ENCODE peak calls at places on chromosomes 2 and 18, in seven cellular contexts. J, T, B, U, H, P and Q are unnamed samples.

GRCh38 chr2:34368304-34368703 is 769.2 kb upstream of the FAM98A start:
- DNase-seq in J (no peak), T (no peak), B (no peak), U (no peak), H (no peak), P (no peak), Q (no peak)

GRCh38 chr18:51361130-51361860 is 163.8 kb upstream of the MEX3C start:
- DNase-seq in J (peak; percentile 11), T (no peak), B (no peak), U (no peak), H (no peak), P (peak; percentile 60), Q (no peak)

GRCh38 chr18:39959839-39960238 is 1995.2 kb upstream of the PIK3C3 start:
- DNase-seq in J (no peak), T (no peak), B (no peak), U (no peak), H (no peak), P (no peak), Q (no peak)

GRCh38 chr2:194346189-194346588 is 1310.8 kb upstream of the SLC39A10 start:
- DNase-seq in J (no peak), T (no peak), B (no peak), U (no peak), H (no peak), P (no peak), Q (no peak)

GRCh38 chr2:47015730-47016129 is 100.1 kb upstream of the MCFD2 start:
- DNase-seq in J (no peak), T (no peak), B (no peak), U (no peak), H (no peak), P (no peak), Q (no peak)

GRCh38 chr2:1548910-1549673 is 135.8 kb downstream of the TPO start:
- DNase-seq in J (no peak), T (no peak), B (no peak), U (no peak), H (no peak), P (no peak), Q (no peak)

GRCh38 chr18:2547477-2548087 is 23.7 kb downstream of the METTL4 start:
- DNase-seq in J (peak; percentile 5), T (peak; percentile 46), B (no peak), U (peak; percentile 22), H (peak; percentile 56), P (peak; percentile 20), Q (peak; percentile 13)

GRCh38 chr2:62152000-62152399 is 43.9 kb upstream of the B3GNT2 start:
- DNase-seq in J (no peak), T (no peak), B (no peak), U (peak; percentile 44), H (no peak), P (no peak), Q (no peak)

GRCh38 chr2:131413148-131413747 is 49.3 kb upstream of the RAB6D start:
- DNase-seq in J (peak; percentile 15), T (peak; percentile 47), B (no peak), U (peak; percentile 49), H (peak; percentile 50), P (peak; percentile 61), Q (peak; percentile 47)

GRCh38 chr2:178320011-178320410 is 125.7 kb downstream of the OSBPL6 start:
- DNase-seq in J (no peak), T (no peak), B (no peak), U (no peak), H (no peak), P (no peak), Q (no peak)

GRCh38 chr2:231563378-231563961 is 29.2 kb upstream of the TEX44 start:
- DNase-seq in J (no peak), T (peak; percentile 88), B (peak; percentile 78), U (peak; percentile 65), H (peak; percentile 81), P (peak; percentile 34), Q (peak; percentile 53)

GRCh38 chr2:42859006-42859552 is 66.7 kb upstream of the HAAO start:
- DNase-seq in J (peak; percentile 52), T (peak; percentile 86), B (peak; percentile 94), U (peak; percentile 69), H (peak; percentile 81), P (peak; percentile 81), Q (peak; percentile 67)

GRCh38 chr18:6561029-6561861 is 146.5 kb upstream of the L3MBTL4 start:
- DNase-seq in J (no peak), T (no peak), B (no peak), U (no peak), H (no peak), P (no peak), Q (no peak)

GRCh38 chr2:14982790-14983189 is 350.3 kb downstream of the LRATD1 start:
- DNase-seq in J (no peak), T (no peak), B (no peak), U (no peak), H (no peak), P (no peak), Q (no peak)

GRCh38 chr2:171864357-171864985 is 29.6 kb downstream of the SLC25A12 start:
- DNase-seq in J (no peak), T (no peak), B (no peak), U (no peak), H (no peak), P (no peak), Q (no peak)

GRCh38 chr2:62505109-62505508 is 886 bp downstream of the TMEM17 start:
- DNase-seq in J (no peak), T (no peak), B (no peak), U (no peak), H (peak; percentile 27), P (no peak), Q (peak; percentile 22)

GRCh38 chr2:205848601-205849000 is 166.3 kb downstream of the NRP2 start:
- DNase-seq in J (no peak), T (no peak), B (no peak), U (no peak), H (no peak), P (no peak), Q (no peak)

GRCh38 chr2:939936-940620 is 10.6 kb upstream of the SNTG2 start:
- DNase-seq in J (no peak), T (no peak), B (no peak), U (no peak), H (no peak), P (no peak), Q (no peak)

GRCh38 chr2:30410217-30410616 is 36.8 kb upstream of the LCLAT1 start:
- DNase-seq in J (no peak), T (no peak), B (no peak), U (no peak), H (no peak), P (peak; percentile 64), Q (no peak)

DNA sequence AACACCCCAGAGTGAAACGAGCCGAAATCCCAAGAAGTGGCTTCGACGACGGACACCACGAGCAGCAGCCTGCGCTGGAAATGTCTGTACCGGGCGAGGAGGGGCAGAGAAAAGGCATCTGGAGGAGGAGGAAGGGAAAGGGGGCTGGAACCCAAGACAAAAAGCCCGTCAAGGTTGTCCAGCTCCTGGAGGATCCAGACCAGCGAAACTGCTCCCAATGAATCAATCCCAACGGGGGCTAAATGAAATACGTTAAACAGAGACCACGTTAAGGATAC is 481 bp downstream of the CCDC88A start:
- DNase-seq in J (no peak), T (peak; percentile 51), B (no peak), U (no peak), H (peak; percentile 25), P (no peak), Q (no peak)
- TF ChIP-seq SIN3A in J (no peak), T (no peak), B (no peak), U (no peak), H (no peak), P (no peak), Q (no peak)

DNA sequence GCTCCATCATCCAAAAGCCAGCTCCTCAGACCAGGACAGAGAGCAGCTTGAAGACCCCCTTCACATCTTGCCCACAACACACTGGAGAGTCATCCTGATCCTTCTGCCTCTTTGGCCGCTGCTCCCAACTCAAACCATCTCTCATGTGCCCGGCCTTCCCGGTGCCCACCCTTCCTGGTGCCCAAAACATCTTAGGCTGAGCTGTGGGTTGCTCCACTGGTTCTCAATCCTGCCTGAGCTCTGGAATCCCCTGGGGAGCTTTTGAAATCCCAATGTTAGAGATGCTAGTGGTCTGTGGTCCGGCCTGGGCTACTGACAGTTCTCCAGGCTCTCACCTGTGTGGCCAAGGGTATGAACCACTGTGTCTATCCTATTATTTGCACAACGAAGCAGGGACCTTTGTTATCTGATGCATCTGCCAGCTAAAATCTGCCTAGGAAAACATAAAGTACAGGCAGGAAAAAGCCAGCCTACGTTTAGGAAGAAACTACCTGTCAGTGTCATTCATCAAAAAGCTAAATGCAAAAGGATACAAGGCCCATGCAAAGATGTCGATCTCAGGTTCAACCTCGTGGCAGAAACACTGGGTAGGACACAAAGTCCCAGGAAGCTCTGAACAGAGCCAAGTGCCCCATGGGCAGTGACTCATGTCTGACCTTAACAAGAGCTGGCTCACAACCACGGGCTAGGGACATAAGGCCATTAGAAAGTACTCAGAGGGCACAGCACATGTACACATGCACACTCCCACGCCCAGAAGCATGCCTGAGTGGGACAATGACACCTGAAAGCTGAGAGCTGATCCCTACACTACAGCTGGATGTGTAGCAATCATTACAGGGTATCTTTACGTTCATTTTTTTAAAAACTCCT is 30.8 kb downstream of the TBC1D8 start:
- DNase-seq in J (no peak), T (no peak), B (no peak), U (peak; percentile 85), H (no peak), P (peak; percentile 98), Q (no peak)
- H3K4me1 ChIP-seq in J (no peaks in the 10 kb centered on the region), T (peaks cover 36% of the 10 kb centered on the region), B (peaks cover 10% of the 10 kb centered on the region), U (peaks cover 71% of the 10 kb centered on the region), H (no peaks in the 10 kb centered on the region), P (peaks cover 97% of the 10 kb centered on the region), Q (peaks cover 94% of the 10 kb centered on the region)

DNA sequence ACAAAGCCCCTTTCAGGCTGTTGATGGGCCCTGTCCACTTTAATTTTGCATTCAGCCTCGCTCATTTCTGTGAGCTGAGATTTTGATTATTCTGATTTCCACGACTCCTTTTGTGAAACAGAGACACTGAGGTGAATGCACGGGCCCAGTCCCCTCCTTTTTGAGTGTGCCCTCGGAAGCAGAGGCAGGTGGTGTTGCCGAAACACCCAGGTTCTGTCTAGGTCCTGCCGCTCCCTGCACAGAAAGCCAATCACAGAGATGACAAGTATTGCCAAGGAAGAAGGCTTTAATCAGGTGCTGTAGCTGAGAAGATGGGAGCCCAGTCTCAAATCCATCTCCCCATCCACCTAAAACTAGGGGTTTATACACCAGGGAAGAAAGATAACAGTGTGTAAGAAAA is 44.2 kb upstream of the EDAR start:
- DNase-seq in J (no peak), T (no peak), B (no peak), U (no peak), H (no peak), P (no peak), Q (no peak)
- H3K27ac ChIP-seq in J (no peak overlapping the region), T (no peak overlapping the region), B (no peak overlapping the region), U (no peak overlapping the region), H (no peak overlapping the region), P (no peak overlapping the region), Q (no peak overlapping the region)

GRCh38 chr2:101478561-101479001 is 3.7 kb upstream of the RFX8 start:
- DNase-seq in J (no peak), T (no peak), B (no peak), U (no peak), H (no peak), P (no peak), Q (no peak)

GRCh38 chr2:101476605-101477208 is 1.8 kb upstream of the RFX8 start:
- DNase-seq in J (no peak), T (no peak), B (no peak), U (no peak), H (no peak), P (peak; percentile 23), Q (no peak)

GRCh38 chr2:101473911-101474751 is 781 bp downstream of the RFX8 start:
- DNase-seq in J (no peak), T (peak; percentile 84), B (peak; percentile 79), U (no peak), H (no peak), P (no peak), Q (no peak)

GRCh38 chr2:101473581-101473910 is 1.4 kb downstream of the RFX8 start:
- DNase-seq in J (no peak), T (no peak), B (no peak), U (no peak), H (no peak), P (no peak), Q (no peak)

GRCh38 chr2:101474752-101475384 is at the start of gene RFX8:
- DNase-seq in J (no peak), T (no peak), B (peak; percentile 57), U (no peak), H (no peak), P (peak; percentile 53), Q (no peak)
- TF ChIP-seq SIN3A in J (no peak), T (no peak), B (no peak), U (no peak), H (no peak), P (no peak), Q (no peak)